ENCODE peak calls at places on chromosomes 6 and 20, in seven cellular contexts. L is naive thymus-derived CD4-positive, alpha-beta T cell; B is heart left ventricle; D is Panc1; Y is fibroblast of lung; F is cardiac muscle cell; R is tibial nerve. Z is an unnamed sample.

GRCh38 chr6:126890055-126890454 is 228.4 kb upstream of the RSPO3 start:
- DNase-seq in D (no peak), B (no peak), L (no peak), R (no peak), F (no peak), Y (no peak), Z (no peak)

GRCh38 chr20:19460386-19460785 is 247.9 kb downstream of the SLC24A3 start:
- DNase-seq in Y (peak; percentile 50), L (no peak), R (no peak), B (no peak), F (peak; percentile 8), D (no peak), Z (no peak)

GRCh38 chr6:41709375-41709774 is 26.0 kb downstream of the TFEB start:
- DNase-seq in D (no peak), Y (no peak), L (no peak), R (no peak), B (no peak), F (no peak), Z (no peak)

GRCh38 chr6:90997076-90997475 is 410.2 kb upstream of the MAP3K7 start:
- DNase-seq in B (no peak), Y (peak; percentile 62), D (no peak), L (no peak), R (no peak), F (no peak), Z (no peak)

GRCh38 chr6:85516168-85516567 is 66.3 kb downstream of the NT5E start:
- DNase-seq in Y (peak; percentile 18), L (no peak), R (no peak), F (peak; percentile 22), B (no peak), D (no peak), Z (no peak)

GRCh38 chr6:75386050-75386770 is 101.6 kb upstream of the TMEM30A start:
- DNase-seq in B (no peak), F (peak; percentile 14), Y (peak; percentile 88), R (no peak), L (no peak), D (no peak), Z (no peak)

GRCh38 chr6:22071655-22072054 is 225.2 kb downstream of the PRL start:
- DNase-seq in Y (peak; percentile 50), L (no peak), B (no peak), R (no peak), F (peak; percentile 79), D (no peak), Z (no peak)

GRCh38 chr20:25289886-25290597 is 42.2 kb downstream of the PYGB start:
- DNase-seq in D (no peak), B (peak; percentile 34), Y (no peak), L (no peak), F (no peak), R (no peak), Z (no peak)

GRCh38 chr20:59754551-59754950 is 150.2 kb downstream of the PHACTR3 start:
- DNase-seq in L (no peak), F (no peak), D (no peak), R (no peak), Y (no peak), B (no peak), Z (no peak)

GRCh38 chr6:40626886-40627285 is 39.7 kb upstream of the LRFN2 start:
- DNase-seq in D (no peak), L (no peak), Y (no peak), R (no peak), B (no peak), F (no peak), Z (no peak)

GRCh38 chr6:127023001-127023778 is 95.3 kb upstream of the RSPO3 start:
- DNase-seq in F (no peak), D (no peak), B (no peak), L (no peak), R (no peak), Y (no peak), Z (no peak)

GRCh38 chr6:3351105-3351676 is 92.4 kb downstream of the PSMG4 start:
- DNase-seq in B (no peak), R (no peak), Y (peak; percentile 60), F (no peak), L (no peak), D (no peak), Z (no peak)

GRCh38 chr6:107763959-107764358 is 60.2 kb downstream of the SCML4 start:
- DNase-seq in Y (peak; percentile 85), B (no peak), L (no peak), D (no peak), R (no peak), F (peak; percentile 28), Z (no peak)

GRCh38 chr6:99836471-99836870 is 157.6 kb downstream of the MCHR2 start:
- DNase-seq in Y (peak; percentile 3), R (no peak), F (no peak), B (no peak), D (no peak), L (no peak), Z (no peak)

GRCh38 chr6:151916075-151916474 is 108.6 kb downstream of the ESR1 start:
- DNase-seq in D (no peak), L (no peak), Y (no peak), R (no peak), B (no peak), F (no peak), Z (no peak)

GRCh38 chr20:37229300-37229699 is 32.3 kb downstream of the GHRH start:
- DNase-seq in F (no peak), B (no peak), D (no peak), R (no peak), Y (no peak), L (no peak), Z (no peak)

GRCh38 chr6:133503330-133503729 is 262.2 kb downstream of the EYA4 start:
- DNase-seq in F (peak; percentile 36), R (no peak), B (no peak), Y (peak; percentile 56), L (no peak), D (no peak), Z (no peak)

DNA sequence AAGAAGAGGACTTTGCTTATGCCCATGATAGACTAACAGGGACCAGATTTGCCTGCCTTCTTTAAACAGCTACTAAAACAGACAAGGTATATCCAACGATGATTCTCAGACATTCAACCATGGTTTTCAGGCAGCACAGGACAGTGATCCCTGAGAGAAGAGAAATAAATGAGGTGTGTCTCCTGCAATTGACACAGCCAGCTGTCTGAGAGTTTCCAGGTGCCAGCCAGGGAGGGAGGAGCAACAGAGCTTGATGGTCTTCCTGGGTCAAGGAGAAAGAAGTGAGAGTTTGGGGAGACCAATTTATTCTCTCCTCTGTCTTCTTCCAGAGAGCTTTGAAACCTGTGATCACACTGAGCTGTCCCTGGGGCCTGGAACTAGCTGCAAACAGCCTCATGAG is 88.0 kb downstream of the GPR6 start:
- DNase-seq in D (no peak), R (no peak), L (no peak), Y (no peak), B (no peak), F (no peak), Z (no peak)
- H3K27ac ChIP-seq in D (no peak overlapping the region), R (no peak overlapping the region), L (no peak overlapping the region), Y (no peak overlapping the region), B (no peak overlapping the region), F (no peak overlapping the region), Z (no peak overlapping the region)

GRCh38 chr6:122995930-122996796 is at the start of gene CLVS2:
- DNase-seq in B (peak; percentile 63), Y (peak; percentile 25), R (no peak), F (peak; percentile 37), D (no peak), L (no peak), Z (no peak)

GRCh38 chr6:123000244-123000770 is 4.3 kb downstream of the CLVS2 start:
- DNase-seq in Y (no peak), F (no peak), D (no peak), R (no peak), B (no peak), L (no peak), Z (no peak)

GRCh38 chr6:122998403-122998965 is 2.4 kb downstream of the CLVS2 start:
- DNase-seq in B (no peak), L (no peak), Y (no peak), F (no peak), R (no peak), D (no peak), Z (no peak)

GRCh38 chr6:122996797-122997520 is 924 bp downstream of the CLVS2 start:
- DNase-seq in F (no peak), Y (no peak), R (no peak), D (no peak), L (no peak), B (no peak), Z (no peak)

DNA sequence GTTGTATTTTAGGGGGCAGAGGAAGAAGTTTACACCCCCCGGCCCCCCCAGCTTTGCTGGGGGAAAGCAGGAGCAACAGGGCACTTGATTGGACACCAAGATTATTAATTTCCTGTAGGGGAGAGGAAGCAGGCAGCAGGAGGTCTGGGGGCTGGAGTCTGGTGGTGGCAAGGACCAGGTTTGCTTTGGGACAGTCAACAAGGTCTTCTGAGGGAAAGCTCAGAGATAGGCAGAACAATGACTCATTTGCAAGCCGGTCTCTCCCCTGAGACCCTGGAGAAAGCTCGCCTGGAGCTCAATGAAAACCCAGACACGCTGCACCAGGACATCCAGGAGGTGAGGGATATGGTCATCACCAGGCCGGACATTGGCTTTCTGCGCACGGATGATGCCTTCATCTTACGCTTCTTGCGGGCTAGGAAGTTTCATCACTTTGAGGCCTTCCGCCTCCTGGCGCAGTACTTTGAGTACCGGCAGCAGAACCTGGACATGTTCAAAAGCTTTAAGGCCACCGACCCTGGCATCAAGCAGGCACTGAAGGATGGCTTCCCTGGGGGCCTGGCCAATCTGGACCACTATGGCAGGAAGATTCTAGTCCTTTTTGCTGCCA is 1.6 kb downstream of the CLVS2 start:
- DNase-seq in R (no peak), D (no peak), B (no peak), F (no peak), L (no peak), Y (no peak), Z (no peak)
- H3K4me3 ChIP-seq in R (no peak overlapping the region), D (no peak overlapping the region), B (no peak overlapping the region), F (no peak overlapping the region), L (no peak overlapping the region), Y (no peak overlapping the region), Z (no peak overlapping the region)

GRCh38 chr6:156980515-156980914 is 203.3 kb downstream of the ARID1B start:
- DNase-seq in R (no peak), D (no peak), F (no peak), Y (no peak), B (no peak), L (no peak), Z (no peak)
- H3K27ac ChIP-seq in R (no peak overlapping the region), D (no peak overlapping the region), F (peak overlapping the region; percentile 12), Y (no peak overlapping the region), B (no peak overlapping the region), L (no peak overlapping the region), Z (no peak overlapping the region)

DNA sequence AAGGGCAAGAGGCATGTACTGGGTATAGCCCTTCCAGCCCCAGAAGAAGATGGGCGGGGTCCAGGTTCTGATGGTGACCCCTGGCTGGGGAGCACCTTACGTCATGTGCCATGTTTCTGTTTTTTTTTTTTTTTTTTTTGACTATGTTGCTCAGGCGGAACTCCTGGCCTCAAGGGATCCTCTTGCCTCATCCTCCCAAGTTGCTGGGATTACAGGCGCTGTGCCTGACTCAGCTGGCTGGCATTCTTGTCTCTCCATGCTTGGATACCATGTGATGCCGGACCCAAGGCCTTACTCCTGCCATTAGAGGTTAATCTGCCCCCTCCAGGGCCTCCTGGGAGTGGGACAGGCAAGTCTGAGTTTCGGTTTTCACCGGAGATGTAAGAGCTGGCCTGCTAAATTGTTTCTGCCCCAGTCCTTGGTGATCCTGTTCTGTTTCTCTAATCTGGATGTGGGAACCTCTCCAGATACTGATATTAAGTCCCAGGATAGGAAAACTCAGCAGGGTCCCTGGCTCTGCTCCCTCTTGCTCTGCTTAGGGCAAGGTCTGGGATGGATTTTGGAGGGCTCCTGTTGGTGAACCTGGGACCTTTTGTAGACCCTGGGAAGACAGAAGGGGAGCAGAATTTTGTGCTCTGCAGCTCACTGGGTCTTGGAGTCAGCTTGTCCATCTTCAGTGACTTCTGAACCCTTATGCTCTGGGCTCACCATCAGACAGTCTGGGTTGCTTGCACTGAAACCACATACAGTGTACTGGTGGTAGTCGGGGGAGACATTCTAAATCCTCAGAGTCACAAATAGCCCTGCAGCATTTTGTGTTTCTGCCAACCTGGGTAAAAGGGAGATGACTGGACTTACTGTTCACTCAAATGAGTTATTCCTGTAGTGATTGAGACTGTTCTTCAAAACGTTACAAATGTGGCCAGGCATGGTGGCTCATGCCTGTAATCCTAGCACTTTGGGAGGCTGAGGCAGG is 45.1 kb downstream of the PTK7 start:
- DNase-seq in R (peak; percentile 61), D (no peak), Y (peak; percentile 98), L (no peak), F (peak; percentile 98), B (no peak), Z (peak; percentile 67)
- H3K4me3 ChIP-seq in R (no peak overlapping the region), D (no peak overlapping the region), Y (peak overlapping the region; percentile 5), L (no peak overlapping the region), F (no peak overlapping the region), B (no peak overlapping the region), Z (peak overlapping the region; percentile 6)

Z was measured in thoracic aorta.